ENCODE peak calls at places on chromosome 4, in eight cellular contexts. A is IMR-90, T is tibial artery, K is transverse colon, F is cardiac muscle cell, N is mammary epithelial cell, Q is HCT116, U is upper lobe of right lung. Z is an unnamed sample.

GRCh38 chr4:40243390-40243948 is 46.6 kb downstream of the RHOH start:
- DNase-seq in U (no peak), N (no peak), Q (no peak), A (no peak), T (no peak), F (no peak), K (no peak), Z (no peak)

GRCh38 chr4:26896636-26897035 is 36.0 kb downstream of the STIM2 start:
- DNase-seq in U (no peak), Q (no peak), N (peak; percentile 42), F (no peak), K (no peak), A (peak; percentile 71), T (no peak), Z (no peak)

GRCh38 chr4:47068986-47069385 is 37.6 kb downstream of the GABRB1 start:
- DNase-seq in N (no peak), U (no peak), F (no peak), K (no peak), A (peak; percentile 31), Q (no peak), T (no peak), Z (no peak)

GRCh38 chr4:143234153-143234552 is 49.4 kb downstream of the USP38 start:
- DNase-seq in T (no peak), U (no peak), Q (no peak), F (no peak), K (no peak), A (peak; percentile 61), N (no peak), Z (no peak)

GRCh38 chr4:48924416-48924815 is 17.8 kb upstream of the OCIAD2 start:
- DNase-seq in A (no peak), T (no peak), Q (no peak), K (no peak), U (no peak), F (no peak), N (no peak), Z (no peak)

GRCh38 chr4:52861879-52862604 is at the start of gene RASL11B:
- DNase-seq in A (peak; percentile 52), U (peak; percentile 89), K (peak; percentile 84), F (peak; percentile 94), N (peak; percentile 74), T (peak; percentile 82), Q (peak; percentile 4), Z (peak; percentile 83)

GRCh38 chr4:176791591-176792347 is 953 bp downstream of the VEGFC start:
- DNase-seq in A (peak; percentile 54), U (peak; percentile 64), T (no peak), N (peak; percentile 50), Q (no peak), K (peak; percentile 9), F (peak; percentile 60), Z (peak; percentile 78)

GRCh38 chr4:77040265-77040664 is 35.5 kb downstream of the CCNI start:
- DNase-seq in U (no peak), T (no peak), Q (no peak), N (peak; percentile 60), A (peak; percentile 85), F (no peak), K (no peak), Z (no peak)

GRCh38 chr4:189021831-189022230 is 882.6 kb downstream of the TRIML1 start:
- DNase-seq in K (no peak), U (no peak), F (peak; percentile 17), A (peak; percentile 67), Q (no peak), T (no peak), N (no peak), Z (peak; percentile 19)

GRCh38 chr4:127586922-127587571 is 45.7 kb upstream of the INTU start:
- DNase-seq in A (peak; percentile 39), N (peak; percentile 45), F (peak; percentile 65), T (no peak), U (no peak), Q (peak; percentile 38), K (no peak), Z (peak; percentile 23)

GRCh38 chr4:171846232-171846631 is 33.0 kb downstream of the GALNTL6 start:
- DNase-seq in N (peak; percentile 11), Q (peak; percentile 42), U (no peak), F (peak; percentile 74), T (no peak), A (no peak), K (peak; percentile 50), Z (no peak)

GRCh38 chr4:149465941-149466340 is 349.7 kb downstream of the IQCM start:
- DNase-seq in A (peak; percentile 18), U (no peak), K (no peak), Q (no peak), N (peak; percentile 46), F (no peak), T (no peak), Z (no peak)

GRCh38 chr4:12562016-12562415 is 922.1 kb downstream of the RAB28 start:
- DNase-seq in Q (no peak), A (no peak), K (no peak), F (no peak), N (no peak), T (no peak), U (no peak), Z (no peak)

GRCh38 chr4:42377497-42377896 is 19.8 kb upstream of the SHISA3 start:
- DNase-seq in A (no peak), K (no peak), F (no peak), U (no peak), N (no peak), T (no peak), Q (no peak), Z (no peak)

GRCh38 chr4:38889143-38889542 is 21.5 kb downstream of the FAM114A1 start:
- DNase-seq in A (peak; percentile 87), U (no peak), T (no peak), K (no peak), F (no peak), N (peak; percentile 78), Q (peak; percentile 83), Z (no peak)

GRCh38 chr4:1160351-1160750 is 12.0 kb downstream of the SPON2 start:
- DNase-seq in N (no peak), F (no peak), Q (no peak), U (no peak), K (no peak), T (no peak), A (no peak), Z (no peak)

GRCh38 chr4:17063870-17064269 is 165.4 kb upstream of the LDB2 start:
- DNase-seq in Q (no peak), K (no peak), A (peak; percentile 84), F (no peak), T (no peak), N (no peak), U (no peak), Z (no peak)

GRCh38 chr4:127975121-127975770 is 10.0 kb downstream of the ABHD18 start:
- DNase-seq in T (no peak), N (peak; percentile 27), A (peak; percentile 82), Q (no peak), U (no peak), K (no peak), F (no peak), Z (no peak)

GRCh38 chr4:126604273-126604867 is 1028.4 kb upstream of the INTU start:
- DNase-seq in A (peak; percentile 61), N (peak; percentile 19), T (peak; percentile 37), Q (peak; percentile 27), U (no peak), K (no peak), F (peak; percentile 45), Z (peak; percentile 36)

GRCh38 chr4:143384381-143384994 is 47.8 kb downstream of the GAB1 start:
- DNase-seq in A (peak; percentile 47), N (no peak), T (peak; percentile 62), U (no peak), Q (no peak), K (no peak), F (no peak), Z (no peak)

GRCh38 chr4:5810151-5810550 is 82.7 kb downstream of the CRMP1 start:
- DNase-seq in K (no peak), N (no peak), U (no peak), Q (no peak), A (no peak), T (no peak), F (no peak), Z (no peak)
- H3K27ac ChIP-seq in K (no peak overlapping the region), N (no peak overlapping the region), U (no peak overlapping the region), Q (no peak overlapping the region), A (no peak overlapping the region), T (no peak overlapping the region), F (no peak overlapping the region), Z (no peak overlapping the region)

DNA sequence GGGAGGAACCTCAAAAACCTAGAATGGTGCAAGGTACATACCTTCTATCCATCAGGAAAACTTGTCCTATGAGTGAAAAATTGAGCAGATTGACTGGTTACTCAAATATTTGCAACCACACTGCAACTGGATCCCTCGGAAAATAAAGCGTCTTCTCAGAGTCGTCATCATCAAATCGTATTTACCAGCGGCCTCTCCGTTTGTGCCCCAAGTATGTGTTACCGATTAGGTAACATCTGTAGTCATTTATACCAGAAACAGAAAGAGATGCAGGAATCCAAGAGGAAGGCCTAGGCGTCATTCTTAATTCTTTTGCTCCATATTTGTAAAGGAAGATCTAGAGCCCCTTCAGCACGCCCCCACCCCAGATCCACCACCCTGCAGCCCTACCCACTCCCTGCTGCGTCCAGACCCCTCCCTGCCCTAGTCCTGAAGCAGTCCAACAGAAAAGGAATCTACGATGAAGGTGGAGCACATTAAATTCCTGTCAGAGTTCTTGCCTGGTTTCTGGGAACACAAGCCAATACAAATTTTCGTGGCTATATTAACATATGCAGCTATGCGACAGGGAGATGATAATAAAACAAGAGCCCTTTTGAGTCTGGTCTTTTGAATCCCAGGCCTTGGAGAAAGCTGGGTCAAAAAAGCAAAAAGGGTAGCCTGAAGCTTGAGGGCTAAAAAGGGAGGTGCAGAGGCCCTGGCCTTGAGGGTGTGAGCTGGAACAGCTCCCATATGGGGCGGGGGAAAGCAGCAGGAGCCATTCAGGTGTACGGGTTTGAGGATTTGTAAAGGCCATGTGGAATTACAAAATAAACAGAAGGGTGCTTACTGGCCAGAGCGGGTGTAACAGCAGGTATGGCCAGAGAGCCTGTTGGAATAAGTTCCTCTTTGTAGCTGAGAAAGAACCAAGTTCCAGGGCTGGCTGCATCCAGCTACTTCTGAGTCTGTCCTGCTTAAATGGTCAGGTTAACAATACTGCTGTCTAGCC is 77.0 kb downstream of the ZNF827 start:
- DNase-seq in K (no peak), Q (no peak), A (no peak), N (no peak), U (no peak), F (no peak), T (no peak), Z (peak; percentile 78)
- H3K27ac ChIP-seq in K (no peak overlapping the region), Q (no peak overlapping the region), A (no peak overlapping the region), N (no peak overlapping the region), U (no peak overlapping the region), F (no peak overlapping the region), T (peak overlapping the region; percentile 63), Z (peak overlapping the region; percentile 34)

DNA sequence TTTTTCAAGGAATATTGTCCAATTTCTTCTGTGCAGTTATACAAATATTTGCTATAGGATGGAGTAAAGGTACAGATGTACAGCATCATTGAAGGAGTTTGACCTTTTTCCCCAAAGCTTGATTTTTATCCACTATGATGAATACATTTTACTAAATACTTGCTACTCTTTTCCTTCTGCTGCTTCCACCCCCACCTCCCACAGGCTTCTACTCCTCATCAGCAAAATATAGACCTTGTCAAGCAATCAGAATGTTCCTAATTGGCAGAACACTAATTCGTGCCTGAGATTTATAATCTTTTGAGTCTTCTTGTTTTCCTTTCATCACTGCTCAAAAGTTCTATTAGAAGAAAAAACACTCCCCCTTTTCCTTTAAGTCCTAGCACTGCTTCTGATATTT is 3.8 kb upstream of the THAP9 start:
- DNase-seq in K (no peak), N (no peak), T (no peak), F (no peak), U (no peak), A (no peak), Q (no peak), Z (no peak)
- H3K27ac ChIP-seq in K (no peak overlapping the region), N (no peak overlapping the region), T (no peak overlapping the region), F (no peak overlapping the region), U (no peak overlapping the region), A (no peak overlapping the region), Q (no peak overlapping the region), Z (peak overlapping the region; percentile 37)

GRCh38 chr4:6716018-6716911 is at the start of gene BLOC1S4:
- DNase-seq in F (peak; percentile 94), U (peak; percentile 94), Q (peak; percentile 81), A (peak; percentile 92), T (peak; percentile 82), N (peak; percentile 85), K (peak; percentile 90), Z (peak; percentile 86)
- H3K27ac ChIP-seq in F (peak within 1 kb of the TSS; percentile 72), U (peak within 1 kb of the TSS; percentile 93), Q (peak within 1 kb of the TSS; percentile 93), A (peak within 1 kb of the TSS; percentile 88), T (peak within 1 kb of the TSS; percentile 92), N (peak within 1 kb of the TSS; percentile 55), K (peak within 1 kb of the TSS; percentile 92), Z (peak within 1 kb of the TSS; percentile 64)